ENCODE peak calls at places on chromosomes 2 and 18, in four cellular contexts. N, K, W and P are unnamed samples.

GRCh38 chr2:169716938-169717690 is 16.5 kb upstream of the KLHL23 start:
- DNase-seq in N (no peak), K (no peak), W (no peak), P (peak; percentile 28)

GRCh38 chr2:72233211-72233610 is 85.5 kb upstream of the CYP26B1 start:
- DNase-seq in N (no peak), K (no peak), W (no peak), P (no peak)

GRCh38 chr2:173355866-173356508 is 1.3 kb downstream of the CDCA7 start:
- DNase-seq in N (no peak), K (no peak), W (no peak), P (no peak)

GRCh38 chr2:223068036-223068435 is 16.0 kb downstream of the KCNE4 start:
- DNase-seq in N (no peak), K (no peak), W (no peak), P (no peak)

GRCh38 chr2:121479882-121480522 is 50.7 kb upstream of the RNU4ATAC start:
- DNase-seq in N (no peak), K (no peak), W (no peak), P (no peak)

GRCh38 chr2:205187731-205188130 is 494.6 kb upstream of the NRP2 start:
- DNase-seq in N (no peak), K (no peak), W (no peak), P (peak; percentile 52)

GRCh38 chr2:20992201-20992711 is 51.6 kb downstream of the APOB start:
- DNase-seq in N (no peak), K (no peak), W (no peak), P (peak; percentile 12)

GRCh38 chr18:78770149-78771139 is 209.2 kb upstream of the SALL3 start:
- DNase-seq in N (no peak), K (no peak), W (no peak), P (no peak)

GRCh38 chr2:172086349-172087190 is 1.3 kb downstream of the DLX1 start:
- DNase-seq in N (no peak), K (no peak), W (no peak), P (no peak)

GRCh38 chr2:119293900-119294299 is 70.3 kb downstream of the STEAP3 start:
- DNase-seq in N (no peak), K (no peak), W (no peak), P (no peak)

GRCh38 chr2:106144621-106145331 is 49.3 kb downstream of the UXS1 start:
- DNase-seq in N (no peak), K (no peak), W (no peak), P (no peak)

GRCh38 chr2:150292807-150293206 is 194.7 kb downstream of the RND3 start:
- DNase-seq in N (no peak), K (no peak), W (no peak), P (peak; percentile 50)

GRCh38 chr18:12904012-12904516 is 20.0 kb upstream of the PTPN2 start:
- DNase-seq in N (no peak), K (no peak), W (peak; percentile 50), P (no peak)

GRCh38 chr2:65710779-65711295 is 278.4 kb upstream of the SPRED2 start:
- DNase-seq in N (peak; percentile 19), K (no peak), W (no peak), P (peak; percentile 8)

GRCh38 chr2:127675335-127676261 is at the start of gene LIMS2:
- DNase-seq in N (peak; percentile 49), K (no peak), W (no peak), P (peak; percentile 33)

GRCh38 chr2:66443977-66444855 is 9.3 kb downstream of the MEIS1 start:
- DNase-seq in N (no peak), K (no peak), W (no peak), P (peak; percentile 74)

GRCh38 chr18:43420950-43421349 is 143.7 kb upstream of the SYT4 start:
- DNase-seq in N (no peak), K (no peak), W (no peak), P (no peak)

GRCh38 chr2:23939054-23939436 is 1.2 kb upstream of the UBXN2A start:
- DNase-seq in N (no peak), K (no peak), W (no peak), P (peak; percentile 41)

GRCh38 chr18:50507120-50507590 is 52.7 kb upstream of the MAPK4 start:
- DNase-seq in N (peak; percentile 18), K (no peak), W (peak; percentile 16), P (no peak)

GRCh38 chr2:226461981-226462380 is 337.6 kb downstream of the IRS1 start:
- DNase-seq in N (no peak), K (no peak), W (no peak), P (no peak)

GRCh38 chr2:227238242-227239237 is 74.1 kb downstream of the COL4A3 start:
- DNase-seq in N (peak; percentile 40), K (peak; percentile 21), W (peak; percentile 46), P (peak; percentile 61)

GRCh38 chr2:64454316-64455030 is 511 bp downstream of the LGALSL start:
- DNase-seq in N (peak; percentile 68), K (no peak), W (peak; percentile 88), P (peak; percentile 36)

GRCh38 chr2:45585267-45585861 is 25.7 kb downstream of the SRBD1 start:
- DNase-seq in N (peak; percentile 43), K (no peak), W (no peak), P (peak; percentile 63)

GRCh38 chr2:20666364-20667150 is at the start of gene GDF7:
- DNase-seq in N (no peak), K (no peak), W (peak; percentile 68), P (no peak)

GRCh38 chr2:25558262-25558661 is 115.1 kb downstream of the DTNB start:
- DNase-seq in N (no peak), K (peak; percentile 75), W (no peak), P (peak; percentile 85)

GRCh38 chr2:71930073-71930681 is 217.5 kb downstream of the CYP26B1 start:
- DNase-seq in N (no peak), K (no peak), W (no peak), P (no peak)

GRCh38 chr2:187509667-187510417 is 44.4 kb downstream of the TFPI start:
- DNase-seq in N (no peak), K (no peak), W (peak; percentile 27), P (no peak)

GRCh38 chr18:11906181-11906580 is 1.9 kb downstream of the MPPE1 start:
- DNase-seq in N (no peak), K (no peak), W (no peak), P (no peak)

GRCh38 chr18:32351014-32351413 is 119.7 kb downstream of the GAREM1 start:
- DNase-seq in N (no peak), K (no peak), W (no peak), P (peak; percentile 26)

GRCh38 chr2:85553184-85553583 is 8.1 kb downstream of the GGCX start:
- DNase-seq in N (no peak), K (no peak), W (no peak), P (no peak)

GRCh38 chr2:106581755-106582430 is 94.7 kb downstream of the CD8B2 start:
- DNase-seq in N (peak; percentile 86), K (no peak), W (peak; percentile 13), P (peak; percentile 49)

GRCh38 chr18:13137041-13137938 is 81.3 kb upstream of the LDLRAD4 start:
- DNase-seq in N (no peak), K (no peak), W (no peak), P (no peak)

GRCh38 chr2:141331127-141331526 is 799.7 kb downstream of the LRP1B start:
- DNase-seq in N (peak; percentile 1), K (no peak), W (no peak), P (peak; percentile 86)

GRCh38 chr2:223897669-223898314 is 47.3 kb downstream of the WDFY1 start:
- DNase-seq in N (no peak), K (no peak), W (no peak), P (no peak)

GRCh38 chr2:40281021-40281940 is 170.6 kb downstream of the SLC8A1 start:
- DNase-seq in N (no peak), K (peak; percentile 19), W (no peak), P (peak; percentile 89)

GRCh38 chr18:6044773-6045172 is 149.5 kb upstream of the TMEM200C start:
- DNase-seq in N (no peak), K (no peak), W (no peak), P (peak; percentile 36)

GRCh38 chr2:219158025-219158424 is 2.6 kb downstream of the NHEJ1 start:
- DNase-seq in N (no peak), K (no peak), W (no peak), P (no peak)

GRCh38 chr2:217822296-217823252 is 180.2 kb downstream of the TNS1 start:
- DNase-seq in N (no peak), K (no peak), W (no peak), P (peak; percentile 28)

GRCh38 chr18:22914633-22915032 is 18.5 kb upstream of the RBBP8 start:
- DNase-seq in N (no peak), K (no peak), W (no peak), P (no peak)

DNA sequence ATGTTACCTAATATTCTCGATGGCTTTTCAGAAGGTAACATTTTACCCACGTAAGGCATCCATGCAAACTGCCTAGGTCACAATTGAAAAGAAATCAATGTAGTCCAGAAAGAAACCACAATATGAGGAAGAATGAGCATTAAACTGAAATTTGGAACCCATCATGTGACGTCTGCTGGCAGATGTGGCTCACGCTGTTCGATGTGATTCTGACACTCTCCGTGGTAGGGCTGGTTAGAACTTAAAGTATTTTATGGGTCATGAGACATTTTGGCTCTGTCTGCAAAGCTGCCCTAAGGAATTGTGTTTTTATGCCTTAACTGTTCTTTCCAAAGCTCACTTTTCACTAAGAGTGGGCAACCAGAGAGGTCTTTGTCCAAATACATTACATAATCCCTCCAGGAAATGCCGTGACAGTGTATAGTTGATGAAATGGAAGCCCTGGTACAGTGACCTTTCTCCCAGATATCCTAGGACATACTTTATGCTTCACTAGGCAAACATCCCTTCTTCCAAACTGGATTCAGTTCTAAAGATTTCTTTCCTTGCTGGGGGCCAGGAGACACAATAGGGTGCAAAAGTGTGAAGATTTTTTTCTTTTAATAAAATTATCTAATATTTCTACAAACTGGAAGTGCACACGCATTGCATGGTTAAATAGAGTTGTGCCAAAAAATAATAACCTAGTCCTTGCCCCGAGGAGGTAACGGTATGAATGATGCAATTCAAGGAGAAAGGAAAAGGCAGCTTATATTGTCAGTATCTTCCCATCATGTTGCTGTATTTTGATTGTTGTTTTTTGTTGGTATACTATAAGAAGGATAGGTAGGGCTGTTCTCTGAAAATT is 119.0 kb downstream of the AQP4 start:
- DNase-seq in N (no peak), K (no peak), W (no peak), P (no peak)
- TF ChIP-seq ELK1 in N (no peak), K (no peak), W (no peak), P (no peak)

GRCh38 chr2:176554107-176555048 is 285.1 kb downstream of the MTX2 start:
- DNase-seq in N (peak; percentile 61), K (peak; percentile 8), W (peak; percentile 77), P (peak; percentile 52)
- TF ChIP-seq ELK1 in N (no peak), K (no peak), W (no peak), P (no peak)

GRCh38 chr2:98445708-98446577 is 1.3 kb downstream of the INPP4A start:
- DNase-seq in N (no peak), K (no peak), W (peak; percentile 43), P (no peak)
- TF ChIP-seq ELK1 in N (no peak), K (no peak), W (no peak), P (no peak)

DNA sequence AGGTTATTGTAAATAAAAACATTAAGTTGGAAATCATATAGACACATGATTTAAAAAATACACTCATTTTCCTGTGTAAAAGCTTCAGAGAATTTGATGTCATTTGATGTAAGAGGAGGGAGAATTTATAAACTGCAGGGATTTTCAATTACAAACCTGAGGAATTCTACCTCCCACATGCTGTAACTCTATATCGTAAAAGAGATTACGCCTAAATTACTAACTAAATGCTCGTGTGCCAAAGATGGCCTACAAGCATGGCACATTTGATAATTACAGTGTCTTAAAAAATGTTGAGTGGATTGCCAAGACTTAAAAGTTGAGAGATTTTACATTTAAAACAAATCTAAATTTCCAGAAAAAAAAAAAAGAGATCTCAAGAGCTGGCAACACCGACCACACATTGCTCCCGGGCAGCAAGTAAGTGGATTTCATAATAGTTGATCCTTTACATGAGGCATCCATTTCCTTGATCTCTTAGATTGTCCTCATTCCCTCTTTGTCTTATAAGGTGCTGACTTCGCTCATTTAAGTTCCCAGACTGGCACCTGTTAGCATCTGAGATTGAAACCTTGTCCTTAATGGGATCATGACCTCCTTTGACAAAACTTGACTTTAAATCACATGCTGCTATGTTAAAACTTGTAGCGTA is 840.3 kb upstream of the ZEB2 start:
- DNase-seq in N (no peak), K (no peak), W (no peak), P (no peak)
- TF ChIP-seq ELK1 in N (no peak), K (no peak), W (no peak), P (no peak)